ENCODE peak calls at places on chromosomes 11 and 22, in eight cellular contexts. B is psoas muscle, Q is K562, E is neural progenitor cell, K is tibial artery, U is spleen, H is hepatocyte, X is neuronal stem cell. C is an unnamed sample.

GRCh38 chr11:67558084-67558772 is 25.4 kb upstream of the GSTP1 start:
- DNase-seq in Q (no peak), H (no peak), B (no peak), U (peak; percentile 51), E (no peak), X (no peak), K (peak; percentile 29), C (no peak)

GRCh38 chr11:130470832-130471706 is 22.6 kb downstream of the ADAMTS15 start:
- DNase-seq in H (no peak), X (no peak), E (no peak), B (no peak), K (no peak), U (no peak), Q (no peak), C (no peak)

GRCh38 chr11:64348611-64349387 is 8.8 kb downstream of the CCDC88B start:
- DNase-seq in H (peak; percentile 2), K (no peak), U (no peak), B (no peak), Q (no peak), E (peak; percentile 40), X (no peak), C (no peak)

GRCh38 chr11:10581481-10582019 is 13.1 kb upstream of the LYVE1 start:
- DNase-seq in X (no peak), K (peak; percentile 70), B (peak; percentile 36), E (no peak), Q (peak; percentile 43), H (no peak), U (peak; percentile 88), C (no peak)

GRCh38 chr11:114566273-114566672 is 6.6 kb upstream of the NXPE1 start:
- DNase-seq in B (no peak), K (no peak), U (no peak), X (peak; percentile 3), Q (no peak), E (peak; percentile 65), H (no peak), C (no peak)

GRCh38 chr11:369336-370018 is at the start of gene B4GALNT4:
- DNase-seq in B (peak; percentile 32), H (peak; percentile 72), X (no peak), Q (peak; percentile 93), U (no peak), E (peak; percentile 78), K (no peak), C (peak; percentile 74)

GRCh38 chr11:35553831-35554230 is 28.4 kb upstream of the PAMR1 start:
- DNase-seq in Q (no peak), E (no peak), X (no peak), K (no peak), B (no peak), H (no peak), U (no peak), C (no peak)

GRCh38 chr11:65293909-65294381 is 20.7 kb upstream of the CDC42EP2 start:
- DNase-seq in E (no peak), B (no peak), K (no peak), U (no peak), H (no peak), X (no peak), Q (no peak), C (no peak)

GRCh38 chr11:87548797-87549196 is 511.1 kb downstream of the TMEM135 start:
- DNase-seq in Q (no peak), E (no peak), U (no peak), B (no peak), H (no peak), X (no peak), K (no peak), C (no peak)

GRCh38 chr11:59271811-59272327 is 59.1 kb upstream of the MPEG1 start:
- DNase-seq in Q (no peak), K (no peak), E (no peak), H (no peak), B (no peak), U (no peak), X (no peak), C (no peak)

GRCh38 chr11:69402251-69402892 is 79.1 kb upstream of the LINC01488 start:
- DNase-seq in K (no peak), U (peak; percentile 44), Q (no peak), E (no peak), B (no peak), X (no peak), H (no peak), C (no peak)

GRCh38 chr11:35163707-35164496 is 24.9 kb downstream of the CD44 start:
- DNase-seq in Q (no peak), U (no peak), K (no peak), H (no peak), E (no peak), B (no peak), X (no peak), C (no peak)

GRCh38 chr22:50227588-50228215 is 17.1 kb downstream of the TUBGCP6 start:
- DNase-seq in B (no peak), X (no peak), H (no peak), U (no peak), Q (no peak), K (no peak), E (no peak), C (no peak)

GRCh38 chr11:45270946-45271345 is 15.2 kb downstream of the SYT13 start:
- DNase-seq in E (no peak), K (no peak), Q (no peak), H (no peak), X (no peak), U (no peak), B (no peak), C (no peak)

GRCh38 chr11:117544431-117544830 is 216.8 kb downstream of the CEP164 start:
- DNase-seq in K (no peak), X (no peak), U (no peak), Q (no peak), H (peak; percentile 37), B (no peak), E (no peak), C (no peak)

DNA sequence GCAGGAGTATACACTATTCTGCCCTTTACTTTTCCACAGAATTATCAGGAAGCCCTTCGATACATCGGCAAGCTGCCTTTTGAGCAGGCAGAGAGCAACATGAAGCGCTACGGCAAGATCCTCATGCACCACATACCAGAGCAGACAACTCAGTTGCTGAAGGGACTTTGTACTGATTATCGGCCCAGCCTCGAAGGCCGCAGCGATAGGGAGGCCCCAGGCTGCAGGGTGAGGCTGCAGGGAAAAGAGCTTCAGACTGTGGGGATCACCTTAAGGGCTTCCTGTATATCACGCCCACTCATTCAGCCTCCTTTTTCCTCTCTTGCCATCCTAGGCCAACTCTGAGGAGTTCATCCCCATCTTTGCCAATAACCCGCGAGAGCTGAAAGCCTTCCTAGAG is 6.8 kb upstream of the HMBS start:
- DNase-seq in E (no peak), B (no peak), X (no peak), Q (no peak), K (no peak), H (no peak), U (peak; percentile 52), C (no peak)
- H3K27ac ChIP-seq in E (no peak overlapping the region), B (no peak overlapping the region), X (no peak overlapping the region), Q (no peak overlapping the region), K (no peak overlapping the region), H (no peak overlapping the region), U (no peak overlapping the region), C (no peak overlapping the region)

GRCh38 chr11:1672613-1673400 is 24.2 kb upstream of the KRTAP5-6 start:
- DNase-seq in U (no peak), E (no peak), K (peak; percentile 3), B (no peak), H (no peak), Q (no peak), X (no peak), C (no peak)
- H3K27me3 ChIP-seq in U (peaks cover 27% of the 10 kb centered on the region), E (peaks cover 78% of the 10 kb centered on the region), K (no peaks in the 10 kb centered on the region), B (peaks cover 11% of the 10 kb centered on the region), H (no peaks in the 10 kb centered on the region), Q (peaks cover 51% of the 10 kb centered on the region), X (no peaks in the 10 kb centered on the region), C (no peaks in the 10 kb centered on the region)

GRCh38 chr22:29478326-29479276 is 1.4 kb upstream of the NEFH start:
- DNase-seq in B (no peak), K (no peak), Q (peak; percentile 53), H (peak; percentile 55), X (peak; percentile 63), E (peak; percentile 82), U (no peak), C (no peak)

GRCh38 chr22:29480512-29481264 is 670 bp downstream of the NEFH start:
- DNase-seq in U (no peak), K (no peak), X (no peak), H (peak; percentile 66), E (peak; percentile 82), Q (peak; percentile 85), B (peak; percentile 34), C (peak; percentile 14)

GRCh38 chr22:29477919-29478318 is 2.1 kb upstream of the NEFH start:
- DNase-seq in E (peak; percentile 41), X (no peak), Q (peak; percentile 34), K (no peak), B (no peak), U (no peak), H (no peak), C (no peak)

GRCh38 chr22:29480262-29480511 is 169 bp downstream of the NEFH start:
- DNase-seq in X (no peak), U (no peak), Q (no peak), H (no peak), E (no peak), K (no peak), B (no peak), C (no peak)

DNA sequence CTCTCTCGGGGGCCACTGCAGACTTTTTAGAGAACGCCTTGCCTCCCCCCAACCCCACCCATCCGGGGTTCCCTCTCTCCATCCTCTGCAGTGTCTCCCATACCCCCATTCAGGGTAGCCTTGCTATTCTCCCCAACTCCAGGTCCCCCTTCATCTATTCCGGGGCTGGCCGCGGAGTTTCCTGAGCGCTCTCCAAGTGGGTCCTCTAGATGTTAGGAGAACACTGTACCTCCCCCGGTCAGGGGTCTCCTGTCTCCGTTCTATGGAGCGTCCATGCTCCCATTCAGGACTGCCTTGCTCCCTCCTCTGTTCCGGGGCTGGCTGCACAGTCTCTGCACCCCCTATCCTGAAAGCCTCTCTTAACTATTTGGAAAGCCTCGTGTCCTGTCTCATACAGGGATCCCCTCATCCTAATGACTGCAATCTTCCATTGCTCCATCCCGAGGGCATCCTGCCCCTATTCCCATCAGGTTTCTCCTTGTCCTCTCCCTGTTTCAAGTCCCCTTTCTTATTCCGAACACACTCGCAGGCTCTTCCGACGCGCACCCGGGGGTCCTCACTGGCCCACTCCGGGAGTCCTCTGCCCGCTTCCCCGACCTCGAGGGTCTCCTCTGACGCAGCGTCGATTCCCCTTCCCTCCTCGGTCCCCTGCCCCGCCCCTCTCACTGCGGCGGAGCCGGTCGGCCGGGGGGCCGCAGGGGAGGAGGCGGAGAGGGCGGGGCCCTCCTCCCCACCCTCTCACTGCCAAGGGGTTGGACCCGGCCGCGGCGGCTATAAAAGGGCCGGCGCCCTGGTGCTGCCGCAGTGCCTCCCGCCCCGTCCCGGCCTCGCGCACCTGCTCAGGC is at the start of gene NEFH:
- DNase-seq in E (peak; percentile 56), H (peak; percentile 22), B (no peak), K (no peak), X (no peak), Q (peak; percentile 49), U (no peak), C (peak; percentile 30)
- H3K27ac ChIP-seq in E (no peak within 1 kb of the TSS), H (no peak within 1 kb of the TSS), B (no peak within 1 kb of the TSS), K (no peak within 1 kb of the TSS), X (no peak within 1 kb of the TSS), Q (peak within 1 kb of the TSS; percentile 68), U (no peak within 1 kb of the TSS), C (peak within 1 kb of the TSS; percentile 52)

DNA sequence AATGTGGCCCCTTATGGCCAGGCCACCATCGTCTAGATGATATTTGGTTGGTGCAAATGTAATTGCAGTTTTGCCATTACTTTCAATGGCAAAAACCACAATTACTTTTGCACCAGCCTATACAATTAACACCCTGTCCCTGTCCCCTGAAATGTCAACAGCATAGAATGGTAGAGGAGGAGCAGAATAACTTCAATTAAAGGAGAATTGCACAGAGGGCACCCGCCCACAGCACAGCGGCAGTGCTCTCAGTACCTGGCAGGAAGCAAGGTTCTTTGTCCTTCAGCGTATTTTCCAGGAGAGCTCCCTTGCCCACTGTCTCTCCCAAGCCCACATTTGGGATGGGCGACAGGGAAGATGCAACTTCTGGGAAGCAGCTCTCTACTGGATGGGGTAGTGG is 115.3 kb downstream of the TRIM29 start:
- DNase-seq in B (no peak), X (no peak), Q (no peak), E (no peak), H (no peak), U (no peak), K (no peak), C (no peak)
- H3K27me3 ChIP-seq in B (peaks cover 3% of the 10 kb centered on the region), X (no peaks in the 10 kb centered on the region), Q (peaks cover 21% of the 10 kb centered on the region), E (no peaks in the 10 kb centered on the region), H (no peaks in the 10 kb centered on the region), U (peaks cover 12% of the 10 kb centered on the region), K (no peaks in the 10 kb centered on the region), C (no peaks in the 10 kb centered on the region)